ENCODE peak calls at places on chromosomes 5 and 9, in five cellular contexts. V is CD8-positive, alpha-beta T cell; D is activated naive CD4-positive, alpha-beta T cell; H is T follicular helper cell; N is T-cell. O is an unnamed sample.

GRCh38 chr9:136405481-136405880 is 4.9 kb downstream of the ENTR1 start:
- DNase-seq in H (no peak), V (no peak), N (no peak), D (no peak), O (no peak)

GRCh38 chr5:138439537-138440225 is 824 bp downstream of the REEP2 start:
- DNase-seq in V (no peak), N (no peak), H (no peak), D (no peak), O (no peak)

GRCh38 chr9:105413486-105414068 is 34.3 kb upstream of the FSD1L start:
- DNase-seq in H (no peak), N (no peak), D (no peak), V (no peak), O (no peak)

GRCh38 chr5:75337366-75338021 is 474 bp downstream of the HMGCR start:
- DNase-seq in H (no peak), D (no peak), N (no peak), V (no peak), O (no peak)

GRCh38 chr5:144485540-144485939 is 314.9 kb downstream of the KCTD16 start:
- DNase-seq in V (no peak), N (no peak), H (no peak), D (no peak), O (no peak)

GRCh38 chr5:151937851-151938250 is 13.2 kb upstream of the GLRA1 start:
- DNase-seq in D (no peak), N (no peak), V (no peak), H (no peak), O (no peak)

GRCh38 chr9:89756891-89757537 is 152.2 kb downstream of the GADD45G start:
- DNase-seq in V (no peak), H (no peak), D (no peak), N (no peak), O (no peak)

GRCh38 chr5:150662731-150663516 is 1.9 kb downstream of the MYOZ3 start:
- DNase-seq in V (no peak), H (no peak), N (no peak), D (no peak), O (no peak)

GRCh38 chr9:130881516-130881915 is 15.1 kb downstream of the QRFP start:
- DNase-seq in H (no peak), D (no peak), N (no peak), V (no peak), O (no peak)

GRCh38 chr5:78930742-78931141 is 54.4 kb downstream of the ARSB start:
- DNase-seq in N (no peak), D (no peak), H (no peak), V (no peak), O (no peak)

GRCh38 chr5:171893290-171893890 is 107.8 kb downstream of the SMIM23 start:
- DNase-seq in N (no peak), V (no peak), H (no peak), D (no peak), O (no peak)

GRCh38 chr9:5553211-5553610 is 42.9 kb downstream of the PDCD1LG2 start:
- DNase-seq in V (no peak), H (no peak), N (no peak), D (no peak), O (no peak)

GRCh38 chr9:127128341-127129072 is 6.1 kb upstream of the ANGPTL2 start:
- DNase-seq in V (no peak), N (no peak), D (no peak), H (no peak), O (no peak)

GRCh38 chr9:113853333-113853732 is 22.8 kb upstream of the ZNF618 start:
- DNase-seq in V (no peak), D (no peak), H (no peak), N (no peak), O (no peak)

GRCh38 chr5:124461857-124462423 is 284.5 kb downstream of the ZNF608 start:
- DNase-seq in V (no peak), N (no peak), H (no peak), D (no peak), O (no peak)

GRCh38 chr9:112831281-112831851 is 59.3 kb downstream of the SLC46A2 start:
- DNase-seq in D (no peak), N (no peak), H (no peak), V (no peak), O (no peak)

GRCh38 chr5:125294844-125295243 is 548.4 kb upstream of the ZNF608 start:
- DNase-seq in N (no peak), D (no peak), H (no peak), V (no peak), O (no peak)

GRCh38 chr9:21935631-21936030 is 58.6 kb downstream of the CDKN2A start:
- DNase-seq in V (no peak), N (no peak), D (no peak), H (no peak), O (no peak)

GRCh38 chr5:38607930-38608545 is 51.6 kb upstream of the LIFR start:
- DNase-seq in V (no peak), D (no peak), H (no peak), N (no peak), O (no peak)

O was measured in activated CD4-positive, alpha-beta T cell treated with anti-CD3 and anti-CD28 coated beads, Interleukin-2, amount 50 U/mL, for 24 hours.